ENCODE peak calls at places on chromosomes 2 and 18, in five cellular contexts. B is Peyer's patch; F is fibroblast of the conjunctiva; W is NCI-H82; E is stimulated activated CD4-positive, alpha-beta T cell treated with anti-CD3 and anti-CD28 coated beads, Interleukin-2, amount 100 ng/mL, for 48 hours. Q is an unnamed sample.

GRCh38 chr2:119522561-119523110 is 1.6 kb downstream of the SCTR start:
- DNase-seq in B (no peak), E (no peak), W (no peak), F (no peak), Q (no peak)

GRCh38 chr2:149063177-149063576 is 24.7 kb downstream of the LYPD6B start:
- DNase-seq in W (no peak), B (no peak), E (no peak), F (no peak), Q (no peak)

GRCh38 chr2:101185085-101185484 is 33.9 kb upstream of the TBC1D8 start:
- DNase-seq in W (no peak), F (no peak), E (no peak), B (no peak), Q (no peak)

GRCh38 chr2:231820786-231821303 is 34.6 kb downstream of the COPS7B start:
- DNase-seq in E (no peak), W (no peak), B (no peak), F (no peak), Q (no peak)

GRCh38 chr2:166451451-166451850 is 42.6 kb downstream of the SCN7A start:
- DNase-seq in E (no peak), B (no peak), W (no peak), F (no peak), Q (peak; percentile 36)

GRCh38 chr2:39838589-39838988 is 59.5 kb upstream of the THUMPD2 start:
- DNase-seq in W (no peak), E (no peak), F (no peak), B (no peak), Q (no peak)

GRCh38 chr2:69618362-69618761 is 25.2 kb downstream of the AAK1 start:
- DNase-seq in B (no peak), E (no peak), F (no peak), W (no peak), Q (no peak)

GRCh38 chr2:233446616-233447305 is 92.5 kb downstream of the DGKD start:
- DNase-seq in W (no peak), F (no peak), B (peak; percentile 41), E (no peak), Q (no peak)

GRCh38 chr18:50559750-50560680 is at the start of gene MAPK4:
- DNase-seq in W (peak; percentile 68), B (peak; percentile 64), E (no peak), F (no peak), Q (no peak)

GRCh38 chr2:36456227-36456788 is 100.7 kb downstream of the CRIM1 start:
- DNase-seq in F (peak; percentile 50), W (no peak), B (peak; percentile 51), E (no peak), Q (no peak)

GRCh38 chr2:54497738-54498680 is 41.9 kb downstream of the SPTBN1 start:
- DNase-seq in W (peak; percentile 34), F (peak; percentile 27), E (no peak), B (no peak), Q (no peak)

GRCh38 chr2:75608684-75609333 is 37.8 kb upstream of the MRPL19 start:
- DNase-seq in F (no peak), W (peak; percentile 72), E (peak; percentile 44), B (peak; percentile 81), Q (peak; percentile 75)

GRCh38 chr2:50791271-50791670 is 240.7 kb downstream of the NRXN1 start:
- DNase-seq in W (peak; percentile 50), F (no peak), E (no peak), B (no peak), Q (no peak)

GRCh38 chr2:9639000-9639602 is 8.3 kb upstream of the YWHAQ start:
- DNase-seq in E (no peak), W (no peak), B (no peak), F (no peak), Q (no peak)